ENCODE peak calls at places on chromosomes 7 and 10, in six cellular contexts. One of them, this sample, is unnamed.

GRCh38 chr10:35843524-35844171 is 201.6 kb upstream of the FZD8 start:
- DNase-seq in WERI-Rb-1: peak; percentile 73
- DNase-seq in endodermal cell: peak; percentile 81
- DNase-seq in heart right ventricle: no peak
- DNase-seq in DND-41: no peak
- DNase-seq in mammary epithelial cell: no peak
- DNase-seq in this sample: no peak

GRCh38 chr7:82388138-82388537 is 55.4 kb downstream of the CACNA2D1 start:
- DNase-seq in WERI-Rb-1: no peak
- DNase-seq in endodermal cell: no peak
- DNase-seq in heart right ventricle: no peak
- DNase-seq in DND-41: no peak
- DNase-seq in mammary epithelial cell: no peak
- DNase-seq in this sample: peak; percentile 9

GRCh38 chr7:27243340-27244163 is 950 bp downstream of the EVX1 start:
- DNase-seq in WERI-Rb-1: no peak
- DNase-seq in endodermal cell: peak; percentile 81
- DNase-seq in heart right ventricle: no peak
- DNase-seq in DND-41: no peak
- DNase-seq in mammary epithelial cell: no peak
- DNase-seq in this sample: no peak

GRCh38 chr7:156156734-156157408 is 344.6 kb upstream of the SHH start:
- DNase-seq in WERI-Rb-1: peak; percentile 19
- DNase-seq in endodermal cell: peak; percentile 87
- DNase-seq in heart right ventricle: no peak
- DNase-seq in DND-41: no peak
- DNase-seq in mammary epithelial cell: no peak
- DNase-seq in this sample: no peak

GRCh38 chr7:66145404-66145843 is 30.8 kb downstream of the CRCP start:
- DNase-seq in WERI-Rb-1: no peak
- DNase-seq in endodermal cell: no peak
- DNase-seq in heart right ventricle: peak; percentile 60
- DNase-seq in DND-41: no peak
- DNase-seq in mammary epithelial cell: no peak
- DNase-seq in this sample: no peak

GRCh38 chr7:74305987-74306736 is 17.0 kb downstream of the CLIP2 start:
- DNase-seq in WERI-Rb-1: no peak
- DNase-seq in endodermal cell: peak; percentile 50
- DNase-seq in heart right ventricle: no peak
- DNase-seq in DND-41: no peak
- DNase-seq in mammary epithelial cell: no peak
- DNase-seq in this sample: no peak

GRCh38 chr10:70528726-70529362 is 50.3 kb downstream of the PALD1 start:
- DNase-seq in WERI-Rb-1: peak; percentile 41
- DNase-seq in endodermal cell: peak; percentile 82
- DNase-seq in heart right ventricle: no peak
- DNase-seq in DND-41: no peak
- DNase-seq in mammary epithelial cell: peak; percentile 59
- DNase-seq in this sample: no peak

GRCh38 chr7:7099584-7100014 is 82.7 kb upstream of the C1GALT1 start:
- DNase-seq in WERI-Rb-1: no peak
- DNase-seq in endodermal cell: peak; percentile 97
- DNase-seq in heart right ventricle: peak; percentile 44
- DNase-seq in DND-41: no peak
- DNase-seq in mammary epithelial cell: peak; percentile 89
- DNase-seq in this sample: peak; percentile 72

GRCh38 chr7:143514995-143515735 is 37.5 kb downstream of the TAS2R41 start:
- DNase-seq in WERI-Rb-1: no peak
- DNase-seq in endodermal cell: no peak
- DNase-seq in heart right ventricle: no peak
- DNase-seq in DND-41: no peak
- DNase-seq in mammary epithelial cell: no peak
- DNase-seq in this sample: no peak

GRCh38 chr7:30612658-30613265 is 18.1 kb downstream of the GARS1 start:
- DNase-seq in WERI-Rb-1: no peak
- DNase-seq in endodermal cell: no peak
- DNase-seq in heart right ventricle: no peak
- DNase-seq in DND-41: no peak
- DNase-seq in mammary epithelial cell: peak; percentile 65
- DNase-seq in this sample: no peak

GRCh38 chr7:78195281-78195680 is 396.7 kb downstream of the PHTF2 start:
- DNase-seq in WERI-Rb-1: no peak
- DNase-seq in endodermal cell: no peak
- DNase-seq in heart right ventricle: no peak
- DNase-seq in DND-41: no peak
- DNase-seq in mammary epithelial cell: no peak
- DNase-seq in this sample: no peak

GRCh38 chr7:55622241-55622835 is 50.0 kb upstream of the VOPP1 start:
- DNase-seq in WERI-Rb-1: no peak
- DNase-seq in endodermal cell: no peak
- DNase-seq in heart right ventricle: no peak
- DNase-seq in DND-41: no peak
- DNase-seq in mammary epithelial cell: no peak
- DNase-seq in this sample: no peak

GRCh38 chr10:33133557-33133956 is 175.5 kb upstream of the ITGB1 start:
- DNase-seq in WERI-Rb-1: no peak
- DNase-seq in endodermal cell: no peak
- DNase-seq in heart right ventricle: no peak
- DNase-seq in DND-41: no peak
- DNase-seq in mammary epithelial cell: peak; percentile 46
- DNase-seq in this sample: no peak

GRCh38 chr7:28953628-28954027 is 4.5 kb downstream of the TRIL start:
- DNase-seq in WERI-Rb-1: no peak
- DNase-seq in endodermal cell: no peak
- DNase-seq in heart right ventricle: no peak
- DNase-seq in DND-41: no peak
- DNase-seq in mammary epithelial cell: no peak
- DNase-seq in this sample: no peak

DNA sequence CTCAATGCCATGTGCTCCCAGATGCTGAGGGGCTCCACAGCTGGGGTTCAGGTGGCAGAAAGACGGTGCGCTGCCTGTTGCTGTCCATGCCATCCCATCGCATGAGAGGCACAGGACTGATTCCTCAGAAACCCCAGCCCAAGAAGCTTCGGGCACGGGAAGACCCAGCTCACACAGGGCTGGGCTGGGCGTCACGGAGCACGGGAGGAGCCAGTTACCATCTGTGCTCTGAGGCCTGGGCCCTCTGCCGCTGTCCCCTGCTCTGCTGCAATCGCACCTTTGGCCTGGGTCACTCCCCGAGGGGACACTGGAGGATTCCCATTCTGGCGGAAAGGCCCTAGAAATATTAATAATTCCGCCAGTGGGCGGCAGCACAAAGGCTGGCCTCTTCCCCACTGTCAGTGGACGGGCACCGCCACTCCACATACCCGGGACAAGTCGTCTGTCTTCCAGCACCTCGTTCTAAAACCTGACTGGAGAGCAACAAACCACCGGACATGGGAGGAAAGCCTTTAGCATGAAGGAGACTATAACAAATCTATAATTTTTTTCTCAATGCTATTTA is 92.1 kb downstream of the PIP4K2A start:
- DNase-seq in WERI-Rb-1: no peak
- DNase-seq in endodermal cell: no peak
- DNase-seq in heart right ventricle: no peak
- DNase-seq in DND-41: no peak
- DNase-seq in mammary epithelial cell: no peak
- DNase-seq in this sample: no peak
- TF ChIP-seq CTCF in WERI-Rb-1: no peak
- TF ChIP-seq CTCF in endodermal cell: no peak
- TF ChIP-seq CTCF in heart right ventricle: no peak
- TF ChIP-seq CTCF in DND-41: no peak
- TF ChIP-seq CTCF in mammary epithelial cell: no peak
- TF ChIP-seq CTCF in this sample: no peak

GRCh38 chr7:134957005-134957404 is 29.3 kb upstream of the AGBL3 start:
- DNase-seq in WERI-Rb-1: no peak
- DNase-seq in endodermal cell: no peak
- DNase-seq in heart right ventricle: no peak
- DNase-seq in DND-41: no peak
- DNase-seq in mammary epithelial cell: no peak
- DNase-seq in this sample: no peak
- H3K36me3 ChIP-seq in WERI-Rb-1: no peaks in the 10 kb centered on the region
- H3K36me3 ChIP-seq in endodermal cell: peaks cover 88% of the 10 kb centered on the region
- H3K36me3 ChIP-seq in heart right ventricle: peaks cover 5% of the 10 kb centered on the region
- H3K36me3 ChIP-seq in DND-41: no peaks in the 10 kb centered on the region
- H3K36me3 ChIP-seq in mammary epithelial cell: peaks cover 52% of the 10 kb centered on the region
- H3K36me3 ChIP-seq in this sample: peaks cover 32% of the 10 kb centered on the region

GRCh38 chr10:43268491-43268890 is 1.6 kb upstream of the RASGEF1A start:
- DNase-seq in WERI-Rb-1: no peak
- DNase-seq in endodermal cell: no peak
- DNase-seq in heart right ventricle: no peak
- DNase-seq in DND-41: no peak
- DNase-seq in mammary epithelial cell: no peak
- DNase-seq in this sample: no peak
- H3K27me3 ChIP-seq in WERI-Rb-1: peaks cover 10% of the 10 kb centered on the region
- H3K27me3 ChIP-seq in endodermal cell: peaks cover 75% of the 10 kb centered on the region
- H3K27me3 ChIP-seq in heart right ventricle: peaks cover 91% of the 10 kb centered on the region
- H3K27me3 ChIP-seq in DND-41: peaks cover 6% of the 10 kb centered on the region
- H3K27me3 ChIP-seq in mammary epithelial cell: peaks cover 22% of the 10 kb centered on the region
- H3K27me3 ChIP-seq in this sample: peaks cover 30% of the 10 kb centered on the region

DNA sequence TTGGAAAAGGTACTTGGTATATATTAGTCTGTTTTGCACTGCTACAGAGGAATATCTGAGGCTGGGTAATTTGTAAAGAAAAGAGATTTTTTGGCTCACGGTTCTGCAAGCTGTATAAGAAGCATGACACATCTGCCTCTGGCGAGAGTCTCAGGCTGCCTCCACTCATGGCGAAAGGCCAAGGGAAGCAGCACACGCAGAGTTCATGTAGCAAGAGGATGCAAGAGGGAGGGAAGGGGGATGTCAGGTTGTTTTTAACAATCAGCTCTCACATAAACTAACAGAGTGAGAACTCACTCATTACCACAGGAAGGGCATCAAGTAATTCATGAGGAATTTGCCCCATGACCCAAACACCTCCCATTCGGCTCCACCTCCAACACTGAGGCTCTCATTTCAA is 484.8 kb upstream of the DPP6 start:
- DNase-seq in WERI-Rb-1: no peak
- DNase-seq in endodermal cell: no peak
- DNase-seq in heart right ventricle: no peak
- DNase-seq in DND-41: no peak
- DNase-seq in mammary epithelial cell: peak; percentile 86
- DNase-seq in this sample: no peak
- TF ChIP-seq CTCF in WERI-Rb-1: no peak
- TF ChIP-seq CTCF in endodermal cell: no peak
- TF ChIP-seq CTCF in heart right ventricle: no peak
- TF ChIP-seq CTCF in DND-41: no peak
- TF ChIP-seq CTCF in mammary epithelial cell: no peak
- TF ChIP-seq CTCF in this sample: no peak

GRCh38 chr10:95531041-95531809 is 29.9 kb downstream of the SORBS1 start:
- DNase-seq in WERI-Rb-1: no peak
- DNase-seq in endodermal cell: no peak
- DNase-seq in heart right ventricle: no peak
- DNase-seq in DND-41: no peak
- DNase-seq in mammary epithelial cell: no peak
- DNase-seq in this sample: no peak

GRCh38 chr10:95531994-95532399 is 29.2 kb downstream of the SORBS1 start:
- DNase-seq in WERI-Rb-1: no peak
- DNase-seq in endodermal cell: no peak
- DNase-seq in heart right ventricle: no peak
- DNase-seq in DND-41: no peak
- DNase-seq in mammary epithelial cell: no peak
- DNase-seq in this sample: no peak

GRCh38 chr10:95532536-95532935 is 28.6 kb downstream of the SORBS1 start:
- DNase-seq in WERI-Rb-1: no peak
- DNase-seq in endodermal cell: no peak
- DNase-seq in heart right ventricle: no peak
- DNase-seq in DND-41: no peak
- DNase-seq in mammary epithelial cell: no peak
- DNase-seq in this sample: no peak

GRCh38 chr10:95536017-95536416 is 25.2 kb downstream of the SORBS1 start:
- DNase-seq in WERI-Rb-1: no peak
- DNase-seq in endodermal cell: no peak
- DNase-seq in heart right ventricle: no peak
- DNase-seq in DND-41: no peak
- DNase-seq in mammary epithelial cell: no peak
- DNase-seq in this sample: no peak

GRCh38 chr10:95533590-95533989 is 27.6 kb downstream of the SORBS1 start:
- DNase-seq in WERI-Rb-1: no peak
- DNase-seq in endodermal cell: no peak
- DNase-seq in heart right ventricle: no peak
- DNase-seq in DND-41: no peak
- DNase-seq in mammary epithelial cell: no peak
- DNase-seq in this sample: no peak
- H3K36me3 ChIP-seq in WERI-Rb-1: no peaks in the 10 kb centered on the region
- H3K36me3 ChIP-seq in endodermal cell: no peaks in the 10 kb centered on the region
- H3K36me3 ChIP-seq in heart right ventricle: no peaks in the 10 kb centered on the region
- H3K36me3 ChIP-seq in DND-41: no peaks in the 10 kb centered on the region
- H3K36me3 ChIP-seq in mammary epithelial cell: no peaks in the 10 kb centered on the region
- H3K36me3 ChIP-seq in this sample: no peaks in the 10 kb centered on the region